ENCODE peak calls at places on chromosome 15, in ten cellular contexts. Q is SK-N-SH, J is HCT116, B is upper lobe of left lung, X is GM23338, K is breast epithelium, W is sigmoid colon, H is spleen, I is GM12878, G is transverse colon. S is an unnamed sample.
A peak's percentile ranks its signal among the peaks of the same experiment; 100 is the strongest.

GRCh38 chr15:34650177-34650576 is 66.7 kb upstream of the GOLGA8B start:
- DNase-seq in B (no peak), H (no peak), W (no peak), J (no peak), K (no peak), X (no peak), Q (no peak), I (no peak), G (no peak), S (no peak)

GRCh38 chr15:34206016-34206415 is 3.9 kb downstream of the KATNBL1 start:
- DNase-seq in G (no peak), I (no peak), J (no peak), B (no peak), W (no peak), H (no peak), Q (no peak), K (no peak), X (no peak), S (no peak)

GRCh38 chr15:54559405-54560064 is 581.3 kb downstream of the UNC13C start:
- DNase-seq in J (no peak), G (peak; percentile 16), X (no peak), K (no peak), W (peak; percentile 62), H (no peak), B (no peak), I (no peak), Q (no peak), S (no peak)

GRCh38 chr15:65211157-65211982 is at the start of gene CILP:
- DNase-seq in W (peak; percentile 85), G (no peak), H (no peak), I (no peak), K (no peak), B (peak; percentile 61), J (no peak), Q (peak; percentile 78), X (no peak), S (no peak)

GRCh38 chr15:25182736-25183445 is 228.1 kb downstream of the SNRPN start:
- DNase-seq in X (peak; percentile 49), K (no peak), Q (no peak), I (no peak), B (peak; percentile 14), W (peak; percentile 40), H (peak; percentile 50), G (no peak), J (no peak), S (no peak)

GRCh38 chr15:83107841-83108181 is 366 bp downstream of the TM6SF1 start:
- DNase-seq in X (no peak), I (no peak), G (no peak), K (no peak), W (no peak), J (no peak), Q (no peak), B (no peak), H (peak; percentile 84), S (no peak)

GRCh38 chr15:44029940-44030568 is 165.0 kb downstream of the FRMD5 start:
- DNase-seq in I (no peak), W (no peak), J (no peak), H (no peak), G (no peak), X (no peak), B (no peak), K (no peak), Q (no peak), S (no peak)

GRCh38 chr15:28936081-28936480 is 50.3 kb downstream of the APBA2 start:
- DNase-seq in W (peak; percentile 14), J (no peak), K (no peak), X (no peak), G (no peak), I (no peak), H (no peak), Q (no peak), B (no peak), S (no peak)

GRCh38 chr15:79970921-79971434 is at the start of gene BCL2A1:
- DNase-seq in I (peak; percentile 96), G (peak; percentile 17), B (peak; percentile 58), K (no peak), Q (no peak), H (peak; percentile 25), X (no peak), J (no peak), W (no peak), S (no peak)

DNA sequence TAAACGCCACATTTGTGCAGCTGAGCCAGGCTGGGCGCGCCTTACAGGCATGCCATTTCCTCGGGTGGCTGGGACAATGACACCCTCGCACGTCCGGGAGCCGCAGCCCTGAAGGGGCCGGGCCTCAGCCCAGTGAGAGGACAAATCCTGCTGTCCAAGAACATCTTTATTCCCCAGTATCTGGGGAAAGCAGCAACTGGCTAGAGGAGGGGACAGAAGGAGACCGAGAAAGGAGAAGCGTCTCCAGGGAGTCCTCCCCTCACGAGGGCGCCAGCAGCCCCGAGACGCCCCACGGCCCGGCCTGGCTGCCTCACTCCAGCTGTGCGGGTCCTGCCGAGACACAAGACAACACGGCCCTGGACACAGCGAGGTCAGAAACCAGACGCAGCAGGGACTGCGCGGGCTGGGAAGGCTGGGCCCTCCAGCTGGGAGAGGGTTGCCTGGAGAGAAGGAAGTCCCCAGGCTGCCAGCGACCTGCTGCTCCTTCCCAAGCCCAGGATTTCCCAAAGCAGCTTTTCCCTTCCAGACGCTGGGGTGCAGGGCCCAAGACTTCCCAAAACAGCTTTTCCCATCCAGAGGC is 130.2 kb downstream of the CHSY1 start:
- DNase-seq in K (peak; percentile 37), J (no peak), Q (peak; percentile 91), G (peak; percentile 71), I (no peak), B (peak; percentile 78), X (peak; percentile 65), W (peak; percentile 86), H (peak; percentile 96), S (no peak)
- TF ChIP-seq CTCF in K (no peak), J (no peak), Q (peak; percentile 40), G (no peak), I (peak; percentile 33), B (no peak), X (peak; percentile 59), W (no peak), H (peak; percentile 48), S (no peak)

GRCh38 chr15:78872155-78872971 is at the start of gene MORF4L1:
- DNase-seq in H (peak; percentile 99), B (peak; percentile 99), Q (peak; percentile 95), W (peak; percentile 98), K (peak; percentile 98), J (peak; percentile 81), X (peak; percentile 96), G (peak; percentile 97), I (peak; percentile 71), S (peak; percentile 98)
- TF ChIP-seq POLR2AphosphoS5 in H (peak; percentile 94), B (no peak), Q (no peak), W (no peak), K (no peak), J (no peak), X (peak; percentile 27), G (peak; percentile 89), I (no peak), S (no peak)

DNA sequence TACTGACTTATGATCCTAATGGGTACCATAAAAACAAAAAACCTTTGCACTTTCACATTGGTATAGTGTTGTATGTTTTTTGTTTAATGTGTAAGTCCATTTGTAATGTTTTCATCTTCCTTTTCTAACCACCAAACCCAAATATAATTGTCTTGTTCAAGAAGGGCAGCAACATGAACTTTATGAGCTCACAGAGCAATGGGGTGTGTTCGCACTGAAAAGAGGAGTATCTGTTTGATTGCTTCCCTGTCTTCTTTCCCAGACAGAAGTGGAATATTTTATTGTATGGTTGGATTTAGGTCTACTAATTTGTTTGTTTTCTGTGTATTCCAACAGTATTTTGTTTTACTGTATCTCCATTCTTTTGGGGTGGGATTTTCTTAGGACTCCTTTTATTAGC is 135.9 kb downstream of the TCF12 start:
- DNase-seq in G (no peak), W (no peak), I (no peak), K (no peak), J (no peak), X (no peak), H (no peak), Q (no peak), B (no peak), S (no peak)
- TF ChIP-seq CTCF in G (no peak), W (no peak), I (no peak), K (no peak), J (no peak), X (no peak), H (no peak), Q (no peak), B (no peak), S (no peak)

GRCh38 chr15:73605759-73606423 is 27.3 kb downstream of the NPTN start:
- DNase-seq in Q (no peak), I (no peak), H (no peak), W (no peak), K (no peak), G (no peak), X (peak; percentile 51), B (no peak), J (no peak), S (no peak)
- TF ChIP-seq POLR2AphosphoS5 in Q (no peak), I (no peak), H (no peak), W (no peak), K (no peak), G (no peak), X (no peak), B (no peak), J (no peak), S (no peak)

DNA sequence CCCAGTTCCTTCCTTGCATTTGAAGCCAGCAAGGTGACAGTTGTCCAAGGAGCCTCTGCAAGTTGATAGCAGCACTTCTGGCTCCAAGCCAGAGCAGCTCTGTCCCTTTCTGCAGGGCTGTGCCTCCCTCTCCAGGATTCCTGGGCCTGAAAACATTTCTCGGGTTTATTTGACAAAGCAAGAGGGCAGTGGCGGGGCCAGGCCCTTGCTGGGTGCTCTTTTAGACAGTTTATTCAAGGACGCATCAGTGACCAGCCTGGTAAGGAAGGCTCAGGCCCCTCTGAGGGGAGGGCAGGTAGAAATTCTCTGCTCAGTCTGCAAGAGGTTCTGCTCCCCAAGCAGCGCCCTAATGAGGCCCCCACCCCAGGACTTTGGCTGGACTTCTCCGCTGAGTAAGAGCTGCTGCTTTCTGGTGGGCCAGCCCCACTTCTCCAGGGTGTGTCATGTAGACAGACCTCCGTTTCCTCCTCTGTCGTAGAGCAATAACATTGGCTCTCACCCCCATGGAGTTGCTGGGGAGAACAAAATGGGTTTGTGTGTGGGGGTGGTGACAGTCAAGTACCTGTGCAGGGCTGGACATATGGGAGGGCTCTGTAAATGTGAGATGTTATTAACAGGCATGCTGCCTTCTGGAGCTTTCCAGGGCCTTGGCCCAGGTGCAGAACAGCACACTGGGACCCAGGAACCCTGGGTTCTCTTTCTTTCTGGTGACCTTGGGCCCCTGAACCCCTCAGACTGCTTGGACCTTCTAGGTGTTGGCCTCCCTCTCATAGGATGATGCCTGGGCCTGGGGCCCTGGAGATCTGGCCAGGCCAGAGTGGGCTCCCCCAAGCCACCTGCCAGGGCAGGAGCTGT is 146.2 kb upstream of the TLE3 start:
- DNase-seq in K (no peak), Q (no peak), X (no peak), G (no peak), I (no peak), B (no peak), W (peak; percentile 56), J (no peak), H (peak; percentile 61), S (no peak)
- TF ChIP-seq CTCF in K (no peak), Q (no peak), X (no peak), G (no peak), I (no peak), B (no peak), W (no peak), J (no peak), H (no peak), S (no peak)